ENCODE peak calls at places on chromosomes 1 and 21, in nine cellular contexts. E, T, I, P, Z, D, R, Y and X are unnamed samples. For H3K36me3, the result is how much of the 10 kb centered on the place peaks cover.

GRCh38 chr1:2930971-2931721 is 90.1 kb upstream of the ACTRT2 start:
- DNase-seq in E (no peak), T (no peak), I (no peak), P (no peak), Z (no peak), D (no peak), R (no peak), Y (no peak), X (no peak)

GRCh38 chr1:160419838-160420169 is 19.4 kb downstream of the VANGL2 start:
- DNase-seq in E (no peak), T (no peak), I (no peak), P (no peak), Z (no peak), D (no peak), R (no peak), Y (no peak), X (no peak)

GRCh38 chr1:206506803-206507394 is 432 bp upstream of the RASSF5 start:
- DNase-seq in E (no peak), T (no peak), I (no peak), P (no peak), Z (no peak), D (peak), R (no peak), Y (no peak), X (no peak)

GRCh38 chr1:54540891-54541290 is 7.1 kb upstream of the ACOT11 start:
- DNase-seq in E (no peak), T (no peak), I (no peak), P (peak), Z (no peak), D (no peak), R (no peak), Y (no peak), X (no peak)

GRCh38 chr1:212601524-212601923 is 7.0 kb upstream of the ATF3 start:
- DNase-seq in E (no peak), T (no peak), I (no peak), P (no peak), Z (no peak), D (no peak), R (no peak), Y (no peak), X (no peak)

GRCh38 chr1:22470227-22470626 is 18.6 kb downstream of the ZBTB40 start:
- DNase-seq in E (no peak), T (no peak), I (no peak), P (no peak), Z (no peak), D (no peak), R (no peak), Y (no peak), X (no peak)

GRCh38 chr1:184419734-184420161 is 32.9 kb downstream of the C1orf21 start:
- DNase-seq in E (no peak), T (no peak), I (no peak), P (no peak), Z (no peak), D (no peak), R (no peak), Y (no peak), X (no peak)

GRCh38 chr1:67382292-67382691 is 47.9 kb downstream of the SERBP1 start:
- DNase-seq in E (no peak), T (no peak), I (no peak), P (no peak), Z (no peak), D (peak), R (no peak), Y (no peak), X (no peak)

GRCh38 chr1:5983361-5984103 is 8.7 kb downstream of the NPHP4 start:
- DNase-seq in E (no peak), T (peak), I (no peak), P (no peak), Z (peak), D (no peak), R (no peak), Y (no peak), X (no peak)

GRCh38 chr1:244761279-244761678 is 74.2 kb upstream of the COX20 start:
- DNase-seq in E (no peak), T (peak), I (no peak), P (peak), Z (no peak), D (no peak), R (peak), Y (no peak), X (no peak)

GRCh38 chr1:22892789-22893188 is 79.9 kb downstream of the LACTBL1 start:
- DNase-seq in E (no peak), T (no peak), I (no peak), P (no peak), Z (no peak), D (no peak), R (no peak), Y (no peak), X (no peak)

GRCh38 chr1:156103521-156103947 is 11.0 kb upstream of the LMNA start:
- DNase-seq in E (no peak), T (peak), I (no peak), P (peak), Z (no peak), D (no peak), R (no peak), Y (peak), X (no peak)

GRCh38 chr21:33394260-33394659 is 9.0 kb upstream of the IFNGR2 start:
- DNase-seq in E (no peak), T (peak), I (no peak), P (no peak), Z (no peak), D (peak), R (no peak), Y (peak), X (no peak)

GRCh38 chr1:225442156-225442555 is 14.3 kb upstream of the LBR start:
- DNase-seq in E (no peak), T (no peak), I (no peak), P (no peak), Z (no peak), D (no peak), R (no peak), Y (no peak), X (no peak)

GRCh38 chr1:73813726-73814125 is 384.2 kb downstream of the LRRIQ3 start:
- DNase-seq in E (no peak), T (no peak), I (no peak), P (no peak), Z (no peak), D (no peak), R (no peak), Y (no peak), X (no peak)

GRCh38 chr1:66316464-66317155 is 217.3 kb upstream of the SGIP1 start:
- DNase-seq in E (no peak), T (peak), I (no peak), P (no peak), Z (no peak), D (no peak), R (no peak), Y (peak), X (no peak)

GRCh38 chr1:31924839-31925238 is 13.3 kb downstream of the PTP4A2 start:
- DNase-seq in E (no peak), T (no peak), I (no peak), P (no peak), Z (no peak), D (no peak), R (peak), Y (no peak), X (no peak)

GRCh38 chr1:2388004-2388913 is 3.1 kb downstream of the MORN1 start:
- DNase-seq in E (no peak), T (no peak), I (no peak), P (no peak), Z (no peak), D (no peak), R (no peak), Y (no peak), X (no peak)

GRCh38 chr1:230278871-230279582 is 147.1 kb downstream of the PGBD5 start:
- DNase-seq in E (no peak), T (no peak), I (no peak), P (no peak), Z (no peak), D (no peak), R (no peak), Y (no peak), X (no peak)

GRCh38 chr1:243713470-243714186 is 136.4 kb downstream of the AKT3 start:
- DNase-seq in E (no peak), T (peak), I (no peak), P (no peak), Z (no peak), D (no peak), R (peak), Y (peak), X (no peak)

GRCh38 chr1:41233708-41234107 is 8.4 kb downstream of the SCMH1 start:
- DNase-seq in E (no peak), T (no peak), I (no peak), P (no peak), Z (no peak), D (no peak), R (no peak), Y (no peak), X (no peak)

GRCh38 chr1:172671591-172671990 is 12.7 kb downstream of the FASLG start:
- DNase-seq in E (no peak), T (peak), I (no peak), P (no peak), Z (no peak), D (no peak), R (peak), Y (no peak), X (no peak)

GRCh38 chr1:119752592-119752991 is 16.1 kb downstream of the HMGCS2 start:
- DNase-seq in E (no peak), T (no peak), I (no peak), P (no peak), Z (no peak), D (no peak), R (no peak), Y (no peak), X (no peak)

GRCh38 chr1:109084563-109085517 is 5.7 kb upstream of the TMEM167B start:
- DNase-seq in E (no peak), T (no peak), I (no peak), P (no peak), Z (no peak), D (no peak), R (no peak), Y (no peak), X (no peak)

GRCh38 chr21:33858672-33859372 is 56.8 kb downstream of the ATP5PO start:
- DNase-seq in E (no peak), T (no peak), I (no peak), P (peak), Z (no peak), D (no peak), R (no peak), Y (peak), X (no peak)

GRCh38 chr1:237634922-237635321 is 255.8 kb downstream of the ZP4 start:
- DNase-seq in E (no peak), T (no peak), I (no peak), P (no peak), Z (no peak), D (no peak), R (no peak), Y (no peak), X (no peak)

GRCh38 chr1:71351438-71351837 is 270.6 kb upstream of the ZRANB2 start:
- DNase-seq in E (no peak), T (peak), I (no peak), P (no peak), Z (no peak), D (no peak), R (no peak), Y (no peak), X (no peak)

GRCh38 chr1:29282924-29283803 is 46.8 kb downstream of the PTPRU start:
- DNase-seq in E (no peak), T (peak), I (no peak), P (peak), Z (peak), D (peak), R (peak), Y (no peak), X (peak)

GRCh38 chr1:186289943-186290560 is 85.0 kb downstream of the TPR start:
- DNase-seq in E (no peak), T (no peak), I (no peak), P (no peak), Z (no peak), D (no peak), R (no peak), Y (no peak), X (no peak)

GRCh38 chr21:14962217-14962616 is 102.6 kb downstream of the NRIP1 start:
- DNase-seq in E (no peak), T (no peak), I (no peak), P (no peak), Z (no peak), D (no peak), R (no peak), Y (no peak), X (no peak)

GRCh38 chr1:179129702-179130473 is 48.0 kb downstream of the TOR3A start:
- DNase-seq in E (no peak), T (peak), I (no peak), P (no peak), Z (no peak), D (no peak), R (no peak), Y (no peak), X (peak)

GRCh38 chr1:53286950-53287349 is 40.9 kb downstream of the LRP8 start:
- DNase-seq in E (no peak), T (no peak), I (no peak), P (no peak), Z (no peak), D (no peak), R (no peak), Y (no peak), X (no peak)

GRCh38 chr1:193971595-193971994 is 785.2 kb upstream of the B3GALT2 start:
- DNase-seq in E (no peak), T (no peak), I (no peak), P (no peak), Z (no peak), D (no peak), R (no peak), Y (no peak), X (no peak)

GRCh38 chr1:244060691-244061090 is 9.6 kb downstream of the ZBTB18 start:
- DNase-seq in E (no peak), T (no peak), I (no peak), P (no peak), Z (no peak), D (no peak), R (no peak), Y (no peak), X (no peak)

DNA sequence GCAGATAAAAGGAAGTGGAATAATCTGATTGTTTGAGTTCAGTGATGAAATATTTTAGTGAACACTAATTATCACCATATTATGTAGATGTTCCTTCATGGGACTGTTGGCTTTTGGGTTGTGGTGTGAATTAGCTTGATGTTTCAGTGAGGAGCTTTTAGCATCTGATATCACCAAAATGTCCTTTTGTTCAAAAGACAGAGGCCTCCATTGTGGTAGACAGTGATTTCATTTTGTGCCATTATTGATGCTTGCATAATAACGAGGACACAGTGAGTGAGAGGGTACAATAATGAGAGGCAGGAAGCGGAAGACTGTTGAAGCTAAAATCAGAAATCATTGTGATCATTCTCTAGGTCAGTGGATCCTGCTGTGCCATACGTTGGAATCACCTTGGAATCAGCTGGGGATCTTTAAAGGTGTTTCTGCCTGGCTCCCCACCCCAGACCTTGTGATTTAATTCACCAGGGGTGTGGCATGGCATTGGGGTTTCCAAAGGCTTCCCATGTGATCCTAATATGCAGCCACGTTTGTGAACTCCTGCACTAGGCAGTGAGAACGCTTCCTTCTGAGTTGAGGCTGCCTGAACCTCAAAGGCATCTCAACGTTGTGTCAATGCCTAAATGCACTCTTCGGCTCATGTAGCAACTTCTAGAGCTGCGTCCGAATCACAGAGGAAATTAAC is 82.1 kb upstream of the KIF1B start:
- DNase-seq in E (no peak), T (no peak), I (no peak), P (no peak), Z (no peak), D (no peak), R (no peak), Y (no peak), X (no peak)
- H3K36me3 ChIP-seq in E (half or more), T (under half), I (under half), P (under half), Z (half or more), D (under half), R (under half), Y (under half), X (under half)

GRCh38 chr1:39436842-39437241 is 54.6 kb upstream of the BMP8A start:
- DNase-seq in E (no peak), T (no peak), I (no peak), P (no peak), Z (no peak), D (no peak), R (no peak), Y (no peak), X (no peak)
- H3K36me3 ChIP-seq in E (half or more), T (half or more), I (half or more), P (half or more), Z (half or more), D (under half), R (under half), Y (under half), X (half or more)

GRCh38 chr1:8374356-8374755 is 56.4 kb downstream of the SLC45A1 start:
- DNase-seq in E (no peak), T (no peak), I (no peak), P (no peak), Z (no peak), D (no peak), R (no peak), Y (no peak), X (no peak)
- H3K36me3 ChIP-seq in E (under half), T (under half), I (under half), P (under half), Z (under half), D (under half), R (under half), Y (under half), X (under half)

GRCh38 chr1:13772271-13772670 is 72.3 kb downstream of the PRDM2 start:
- DNase-seq in E (no peak), T (no peak), I (no peak), P (no peak), Z (no peak), D (no peak), R (no peak), Y (no peak), X (no peak)

GRCh38 chr1:13775446-13775845 is 75.5 kb downstream of the PRDM2 start:
- DNase-seq in E (no peak), T (peak), I (no peak), P (no peak), Z (no peak), D (no peak), R (no peak), Y (no peak), X (no peak)

GRCh38 chr1:13774121-13774520 is 74.1 kb downstream of the PRDM2 start:
- DNase-seq in E (no peak), T (no peak), I (no peak), P (no peak), Z (no peak), D (no peak), R (no peak), Y (no peak), X (no peak)

GRCh38 chr1:13778431-13778830 is 78.4 kb downstream of the PRDM2 start:
- DNase-seq in E (no peak), T (no peak), I (no peak), P (no peak), Z (no peak), D (no peak), R (no peak), Y (no peak), X (no peak)

GRCh38 chr1:13775916-13776315 is 75.9 kb downstream of the PRDM2 start:
- DNase-seq in E (no peak), T (peak), I (no peak), P (no peak), Z (no peak), D (no peak), R (no peak), Y (no peak), X (no peak)
- H3K36me3 ChIP-seq in E (half or more), T (under half), I (half or more), P (under half), Z (half or more), D (under half), R (under half), Y (under half), X (half or more)